ENCODE peak calls at places on chromosomes 16 and 17, in seven cellular contexts. O, I, Y, R, U, K and X are unnamed samples.

GRCh38 chr17:75822119-75822799 is 21.9 kb downstream of the UNC13D start:
- DNase-seq in O (no peak), I (peak), Y (no peak), R (no peak), U (no peak), K (no peak), X (no peak)

GRCh38 chr16:53968454-53968853 is 264.5 kb downstream of the FTO start:
- DNase-seq in O (no peak), I (no peak), Y (no peak), R (no peak), U (no peak), K (no peak), X (no peak)

GRCh38 chr17:45975640-45976295 is 23.3 kb upstream of the STH start:
- DNase-seq in O (no peak), I (no peak), Y (no peak), R (no peak), U (no peak), K (no peak), X (no peak)

GRCh38 chr17:48819466-48819865 is 2.4 kb upstream of the TTLL6 start:
- DNase-seq in O (no peak), I (no peak), Y (no peak), R (no peak), U (no peak), K (no peak), X (no peak)

GRCh38 chr16:85326794-85327181 is 214.5 kb upstream of the CIBAR2 start:
- DNase-seq in O (no peak), I (no peak), Y (no peak), R (no peak), U (no peak), K (no peak), X (no peak)

GRCh38 chr16:15494231-15494630 is 59.8 kb downstream of the BMERB1 start:
- DNase-seq in O (peak), I (no peak), Y (no peak), R (peak), U (no peak), K (no peak), X (no peak)

GRCh38 chr16:13519871-13520270 is 400.1 kb upstream of the ERCC4 start:
- DNase-seq in O (no peak), I (no peak), Y (no peak), R (no peak), U (no peak), K (no peak), X (no peak)

GRCh38 chr17:53588317-53588716 is 234.4 kb upstream of the KIF2B start:
- DNase-seq in O (no peak), I (no peak), Y (no peak), R (no peak), U (no peak), K (no peak), X (no peak)

GRCh38 chr16:85657267-85657650 is 31.5 kb downstream of the GINS2 start:
- DNase-seq in O (no peak), I (no peak), Y (no peak), R (no peak), U (no peak), K (no peak), X (no peak)

GRCh38 chr16:7055443-7055842 is 277.2 kb upstream of the RBFOX1 start:
- DNase-seq in O (peak), I (no peak), Y (no peak), R (no peak), U (no peak), K (no peak), X (no peak)

GRCh38 chr17:3894927-3895343 is 2.1 kb upstream of the CAMKK1 start:
- DNase-seq in O (no peak), I (no peak), Y (no peak), R (no peak), U (no peak), K (no peak), X (no peak)

GRCh38 chr16:8850279-8850885 is 18.4 kb downstream of the CARHSP1 start:
- DNase-seq in O (no peak), I (peak), Y (no peak), R (peak), U (no peak), K (no peak), X (peak)

GRCh38 chr16:10228779-10229178 is 46.6 kb upstream of the GRIN2A start:
- DNase-seq in O (no peak), I (peak), Y (peak), R (no peak), U (no peak), K (no peak), X (peak)

GRCh38 chr16:28491080-28491969 is 549 bp downstream of the CLN3 start:
- DNase-seq in O (peak), I (peak), Y (no peak), R (peak), U (no peak), K (no peak), X (no peak)

GRCh38 chr16:24525970-24526559 is 13.3 kb upstream of the RBBP6 start:
- DNase-seq in O (no peak), I (no peak), Y (no peak), R (peak), U (no peak), K (no peak), X (no peak)

GRCh38 chr17:78903101-78903779 is at the start of gene CEP295NL:
- DNase-seq in O (peak), I (peak), Y (no peak), R (peak), U (no peak), K (no peak), X (no peak)

GRCh38 chr17:45123930-45124796 is 8.2 kb downstream of the PLCD3 start:
- DNase-seq in O (peak), I (peak), Y (no peak), R (peak), U (no peak), K (no peak), X (no peak)

GRCh38 chr17:62014526-62014925 is 50.6 kb downstream of the MED13 start:
- DNase-seq in O (no peak), I (no peak), Y (no peak), R (no peak), U (no peak), K (no peak), X (no peak)

GRCh38 chr16:11977206-11978041 is 890 bp downstream of the SNX29 start:
- DNase-seq in O (peak), I (peak), Y (no peak), R (no peak), U (no peak), K (no peak), X (no peak)

GRCh38 chr16:8924214-8924613 is 39.5 kb downstream of the USP7 start:
- DNase-seq in O (no peak), I (no peak), Y (no peak), R (no peak), U (no peak), K (no peak), X (no peak)

GRCh38 chr17:9241371-9241712 is 220.0 kb downstream of the NTN1 start:
- DNase-seq in O (no peak), I (peak), Y (no peak), R (no peak), U (no peak), K (no peak), X (no peak)

GRCh38 chr17:73209436-73209835 is 16.6 kb downstream of the COG1 start:
- DNase-seq in O (no peak), I (no peak), Y (no peak), R (no peak), U (no peak), K (no peak), X (no peak)

GRCh38 chr17:19329136-19329535 is 33.4 kb downstream of the B9D1 start:
- DNase-seq in O (no peak), I (no peak), Y (no peak), R (no peak), U (no peak), K (no peak), X (no peak)

GRCh38 chr17:78965369-78965982 is 14.2 kb downstream of the LGALS3BP start:
- DNase-seq in O (no peak), I (no peak), Y (no peak), R (peak), U (no peak), K (no peak), X (no peak)

GRCh38 chr16:4608704-4608980 is 6.0 kb downstream of the UBALD1 start:
- DNase-seq in O (no peak), I (no peak), Y (no peak), R (no peak), U (no peak), K (no peak), X (no peak)

GRCh38 chr16:4606354-4606753 is 8.3 kb downstream of the UBALD1 start:
- DNase-seq in O (no peak), I (no peak), Y (no peak), R (no peak), U (no peak), K (no peak), X (no peak)

GRCh38 chr16:4609200-4610010 is 5.3 kb downstream of the UBALD1 start:
- DNase-seq in O (no peak), I (peak), Y (no peak), R (no peak), U (no peak), K (no peak), X (no peak)

GRCh38 chr16:4610011-4611005 is 4.4 kb downstream of the UBALD1 start:
- DNase-seq in O (no peak), I (peak), Y (no peak), R (no peak), U (no peak), K (no peak), X (peak)

DNA sequence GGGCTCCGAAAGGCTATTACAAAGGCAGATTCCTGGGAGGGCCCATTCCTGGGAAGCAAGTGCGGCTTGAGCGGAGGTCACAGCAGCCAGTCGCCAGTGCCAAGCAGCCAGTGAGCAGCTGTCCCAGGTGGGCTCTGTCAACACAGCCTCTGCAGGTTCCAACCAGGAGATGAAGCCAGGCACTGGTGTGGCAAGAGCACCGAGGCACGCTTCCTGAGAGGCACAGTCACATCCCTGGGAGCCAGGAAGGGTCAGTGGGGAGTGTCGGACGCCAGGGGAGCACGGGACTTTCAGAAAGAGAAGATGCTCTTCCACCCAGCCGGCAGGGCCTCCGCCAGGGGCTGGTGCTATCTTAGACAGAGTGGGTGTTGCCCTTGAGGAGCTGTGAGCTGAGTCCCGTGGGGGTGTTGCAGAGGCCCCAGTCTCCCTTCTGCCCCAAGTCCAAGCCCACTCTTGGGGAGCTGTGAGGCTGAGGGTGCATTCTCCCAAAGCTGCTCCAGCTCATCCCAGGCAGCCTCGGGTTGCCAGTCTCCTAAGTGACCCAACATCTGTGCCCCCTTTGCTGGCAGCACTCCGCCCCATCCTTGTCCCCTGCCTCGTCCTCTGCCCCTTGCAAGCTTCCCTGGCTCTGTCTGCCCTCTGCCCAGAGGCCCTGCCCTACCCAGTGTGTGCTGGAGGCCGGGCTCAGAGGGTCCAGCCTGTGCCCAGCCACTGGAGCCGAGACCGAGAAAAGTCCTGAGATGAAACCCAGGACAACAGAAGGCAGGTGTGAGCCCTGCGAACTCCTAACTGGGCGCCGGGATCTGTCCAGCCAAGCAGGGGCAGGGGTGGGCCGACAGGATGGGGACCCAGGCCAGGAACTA is 6.6 kb downstream of the UBALD1 start:
- DNase-seq in O (no peak), I (no peak), Y (no peak), R (no peak), U (no peak), K (no peak), X (no peak)
- TF ChIP-seq TAF1 in O (no peak), I (no peak), Y (no peak), R (no peak), U (no peak), K (no peak), X (no peak)

GRCh38 chr16:50301626-50302471 is 35.5 kb downstream of the ADCY7 start:
- DNase-seq in O (no peak), I (peak), Y (no peak), R (no peak), U (no peak), K (peak), X (no peak)
- TF ChIP-seq TAF1 in O (no peak), I (no peak), Y (no peak), R (no peak), U (no peak), K (no peak), X (no peak)

DNA sequence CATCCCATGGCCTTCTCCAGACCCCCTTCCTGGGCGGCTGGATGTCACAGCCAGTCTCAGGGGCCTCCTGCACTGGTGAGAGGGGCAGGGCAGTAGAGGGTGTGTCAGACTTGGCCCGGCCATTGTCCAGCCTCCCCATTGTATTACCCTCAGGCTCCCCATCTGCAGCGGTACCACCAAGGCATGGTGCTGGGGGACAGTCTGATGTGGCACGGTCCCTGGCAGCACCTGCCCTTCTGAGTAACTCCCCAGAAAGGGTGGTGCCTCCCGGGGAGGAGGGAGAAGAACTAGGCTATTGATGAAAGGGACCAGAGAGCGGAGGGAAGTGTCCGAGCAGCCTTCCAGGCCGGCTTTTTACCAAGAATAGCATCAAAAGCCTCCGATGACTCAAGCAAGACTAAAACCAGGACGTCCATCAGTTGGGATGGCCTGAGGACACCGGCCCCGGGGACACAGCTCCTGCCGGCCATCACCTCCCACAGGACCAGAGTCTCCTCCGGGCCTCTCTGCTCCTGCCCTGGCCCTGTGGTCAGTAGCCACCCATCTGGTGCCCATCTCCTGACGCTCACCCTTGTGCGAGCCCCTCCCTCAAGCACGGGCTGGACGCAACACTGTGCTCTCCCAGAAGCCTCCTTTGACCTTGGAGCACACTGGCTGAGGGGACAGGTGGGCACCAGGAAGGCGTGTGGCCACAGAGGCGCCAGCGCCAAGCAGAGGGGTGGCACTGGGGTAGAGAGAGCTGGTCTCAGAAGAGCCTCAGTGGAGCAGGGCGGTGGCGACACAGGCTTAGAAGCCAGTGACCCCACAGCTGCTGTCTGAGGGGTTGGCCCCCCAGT is 5.8 kb upstream of the CPNE7 start:
- DNase-seq in O (no peak), I (no peak), Y (no peak), R (no peak), U (no peak), K (no peak), X (no peak)
- TF ChIP-seq TAF1 in O (no peak), I (no peak), Y (no peak), R (no peak), U (no peak), K (no peak), X (no peak)

GRCh38 chr16:70658921-70659320 is 12.6 kb downstream of the IL34 start:
- DNase-seq in O (no peak), I (no peak), Y (no peak), R (no peak), U (no peak), K (no peak), X (no peak)

GRCh38 chr16:70660672-70661350 is 14.5 kb downstream of the IL34 start:
- DNase-seq in O (no peak), I (peak), Y (no peak), R (no peak), U (no peak), K (no peak), X (no peak)

GRCh38 chr16:70659953-70660671 is 13.8 kb downstream of the IL34 start:
- DNase-seq in O (no peak), I (peak), Y (no peak), R (no peak), U (no peak), K (no peak), X (no peak)

GRCh38 chr16:70657956-70658355 is 11.6 kb downstream of the IL34 start:
- DNase-seq in O (no peak), I (no peak), Y (no peak), R (no peak), U (no peak), K (no peak), X (no peak)

DNA sequence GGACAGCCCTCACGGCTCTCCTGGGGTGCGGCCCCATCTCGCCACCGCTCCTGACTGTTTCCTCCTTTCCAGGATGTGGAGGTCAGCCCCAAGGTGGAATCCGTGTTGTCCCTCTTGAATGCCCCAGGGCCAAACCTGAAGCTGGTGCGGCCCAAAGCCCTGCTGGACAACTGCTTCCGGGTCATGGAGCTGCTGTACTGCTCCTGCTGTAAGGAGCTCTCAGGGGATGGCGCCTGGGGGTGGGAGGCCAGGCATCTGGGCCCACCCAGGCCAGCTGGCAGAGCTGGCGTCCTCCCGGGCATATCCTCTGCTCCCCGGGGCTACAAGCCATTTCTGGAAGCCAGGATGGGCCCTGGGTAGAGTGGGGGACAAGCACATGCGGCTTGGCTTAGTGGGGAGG is 13.2 kb downstream of the IL34 start:
- DNase-seq in O (no peak), I (peak), Y (no peak), R (no peak), U (no peak), K (no peak), X (no peak)
- TF ChIP-seq TAF1 in O (no peak), I (no peak), Y (no peak), R (no peak), U (no peak), K (no peak), X (no peak)

DNA sequence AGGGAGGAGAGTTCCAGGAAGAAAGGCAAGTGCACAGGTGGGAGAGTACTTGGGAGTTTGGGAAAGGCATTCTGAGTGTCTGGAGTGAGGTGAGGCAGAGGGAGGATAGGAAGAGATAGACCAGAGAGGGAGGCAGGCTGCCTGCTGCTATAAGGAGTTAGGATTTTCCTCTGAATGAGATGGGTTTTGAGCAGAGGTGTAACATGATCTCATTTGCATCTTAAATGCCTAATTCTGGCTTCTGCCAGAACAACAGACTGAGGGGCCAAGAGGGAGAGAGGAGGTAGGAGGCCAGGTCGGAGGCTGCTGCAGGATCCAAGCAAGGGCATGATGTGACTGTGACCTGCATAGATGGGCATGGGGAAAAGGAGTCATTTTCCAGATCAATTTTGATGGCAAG is 31.5 kb upstream of the IRX6 start:
- DNase-seq in O (no peak), I (no peak), Y (no peak), R (no peak), U (no peak), K (no peak), X (no peak)
- TF ChIP-seq TAF1 in O (no peak), I (no peak), Y (no peak), R (no peak), U (no peak), K (no peak), X (no peak)

GRCh38 chr17:39224778-39225307 is 902 bp downstream of the STAC2 start:
- DNase-seq in O (no peak), I (peak), Y (no peak), R (no peak), U (no peak), K (peak), X (no peak)

GRCh38 chr17:39227364-39227919 is 1.7 kb upstream of the STAC2 start:
- DNase-seq in O (no peak), I (no peak), Y (no peak), R (no peak), U (no peak), K (peak), X (no peak)

GRCh38 chr17:39225974-39226683 is 384 bp upstream of the STAC2 start:
- DNase-seq in O (peak), I (peak), Y (no peak), R (no peak), U (peak), K (no peak), X (no peak)

GRCh38 chr17:39223907-39224777 is 1.6 kb downstream of the STAC2 start:
- DNase-seq in O (no peak), I (no peak), Y (no peak), R (no peak), U (no peak), K (peak), X (no peak)

GRCh38 chr17:39225308-39225973 is at the start of gene STAC2:
- DNase-seq in O (no peak), I (peak), Y (no peak), R (no peak), U (no peak), K (peak), X (no peak)
- TF ChIP-seq TAF1 in O (no peak), I (no peak), Y (no peak), R (no peak), U (no peak), K (no peak), X (no peak)

GRCh38 chr16:65574311-65574966 is 452.6 kb upstream of the CDH11 start:
- DNase-seq in O (no peak), I (no peak), Y (no peak), R (no peak), U (no peak), K (no peak), X (no peak)

GRCh38 chr16:65576631-65577030 is 454.8 kb upstream of the CDH11 start:
- DNase-seq in O (peak), I (no peak), Y (no peak), R (no peak), U (peak), K (no peak), X (no peak)

GRCh38 chr16:65583498-65583897 is 461.6 kb upstream of the CDH11 start:
- DNase-seq in O (no peak), I (no peak), Y (no peak), R (no peak), U (no peak), K (no peak), X (no peak)

GRCh38 chr16:65576139-65576538 is 454.3 kb upstream of the CDH11 start:
- DNase-seq in O (no peak), I (no peak), Y (no peak), R (no peak), U (no peak), K (no peak), X (no peak)

GRCh38 chr16:65579050-65579449 is 457.2 kb upstream of the CDH11 start:
- DNase-seq in O (no peak), I (no peak), Y (no peak), R (no peak), U (peak), K (no peak), X (no peak)
- TF ChIP-seq TAF1 in O (no peak), I (no peak), Y (no peak), R (no peak), U (no peak), K (no peak), X (no peak)